ENCODE peak calls at places on chromosomes 13 and 19, in five cellular contexts. D is heart left ventricle, F is body of pancreas, Z is heart right ventricle, G is AG04450. Y is an unnamed sample.
A peak's percentile ranks its signal among the peaks of the same experiment; 100 is the strongest.

GRCh38 chr19:6209233-6209632 is 70.5 kb downstream of the MLLT1 start:
- DNase-seq in D (no peak), F (no peak), Z (no peak), G (no peak), Y (no peak)

GRCh38 chr13:89803839-89804238 is 1543.6 kb upstream of the MIR17HG start:
- DNase-seq in D (no peak), F (no peak), Z (no peak), G (no peak), Y (no peak)

GRCh38 chr13:109933476-109933875 is 147.1 kb upstream of the IRS2 start:
- DNase-seq in D (no peak), F (no peak), Z (no peak), G (no peak), Y (no peak)

GRCh38 chr19:43470288-43470687 is 4.9 kb upstream of the LYPD3 start:
- DNase-seq in D (no peak), F (no peak), Z (no peak), G (peak; percentile 24), Y (no peak)

GRCh38 chr13:45255253-45255987 is 54.6 kb upstream of the KCTD4 start:
- DNase-seq in D (no peak), F (no peak), Z (no peak), G (no peak), Y (no peak)

GRCh38 chr19:18975011-18975410 is 34.0 kb upstream of the HOMER3 start:
- DNase-seq in D (no peak), F (no peak), Z (no peak), G (no peak), Y (no peak)

GRCh38 chr13:36858285-36858684 is 39.3 kb downstream of the RFXAP start:
- DNase-seq in D (no peak), F (no peak), Z (no peak), G (peak; percentile 15), Y (no peak)

GRCh38 chr19:2444251-2445002 is 12.3 kb downstream of the LMNB2 start:
- DNase-seq in D (no peak), F (no peak), Z (no peak), G (no peak), Y (no peak)

GRCh38 chr19:38669532-38669931 is 22.1 kb downstream of the ACTN4 start:
- DNase-seq in D (no peak), F (no peak), Z (no peak), G (no peak), Y (no peak)

GRCh38 chr19:10431943-10432735 is 11.8 kb downstream of the PDE4A start:
- DNase-seq in D (peak; percentile 89), F (peak; percentile 64), Z (peak; percentile 77), G (no peak), Y (peak; percentile 36)

GRCh38 chr19:36151144-36152051 is 849 bp downstream of the COX7A1 start:
- DNase-seq in D (peak; percentile 81), F (peak; percentile 46), Z (peak; percentile 81), G (no peak), Y (no peak)

GRCh38 chr13:25675060-25675459 is 303.3 kb downstream of the ATP8A2 start:
- DNase-seq in D (no peak), F (no peak), Z (no peak), G (no peak), Y (no peak)

GRCh38 chr13:46313441-46314257 is 73.4 kb downstream of the RUBCNL start:
- DNase-seq in D (no peak), F (no peak), Z (no peak), G (no peak), Y (no peak)

GRCh38 chr13:32121316-32121715 is 89.7 kb downstream of the FRY start:
- DNase-seq in D (no peak), F (no peak), Z (no peak), G (no peak), Y (no peak)

GRCh38 chr13:33659894-33660293 is 158.1 kb upstream of the RFC3 start:
- DNase-seq in D (no peak), F (no peak), Z (no peak), G (no peak), Y (no peak)

GRCh38 chr19:40797963-40798222 is 1.1 kb upstream of the EGLN2 start:
- DNase-seq in D (no peak), F (no peak), Z (no peak), G (no peak), Y (no peak)

GRCh38 chr13:103036268-103036667 is 29.9 kb downstream of the SLC10A2 start:
- DNase-seq in D (no peak), F (no peak), Z (no peak), G (no peak), Y (no peak)

GRCh38 chr13:32228330-32229041 is 86.7 kb downstream of the ZAR1L start:
- DNase-seq in D (no peak), F (no peak), Z (no peak), G (peak; percentile 46), Y (peak; percentile 24)

DNA sequence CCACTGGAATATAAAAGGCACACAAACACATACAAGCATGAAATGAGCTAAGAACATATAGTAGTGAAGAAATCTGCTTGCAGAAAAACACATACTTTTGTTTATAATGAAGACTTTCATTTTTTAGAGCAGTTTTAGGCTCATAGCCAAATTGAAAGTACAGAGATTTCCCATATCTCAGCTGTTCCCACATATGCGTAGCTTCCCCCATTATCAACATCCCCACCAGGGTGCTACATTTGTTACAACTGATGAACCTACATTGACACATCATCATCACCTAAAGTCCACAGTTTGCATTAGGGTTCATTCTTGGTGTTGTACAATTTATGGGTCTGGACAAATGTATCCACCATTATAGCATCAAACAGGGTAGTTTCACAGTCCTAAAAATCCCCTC is 249.3 kb downstream of the KCTD12 start:
- DNase-seq in D (no peak), F (no peak), Z (no peak), G (no peak), Y (no peak)
- H3K27ac ChIP-seq in D (no peak overlapping the region), F (no peak overlapping the region), Z (no peak overlapping the region), G (no peak overlapping the region), Y (no peak overlapping the region)

DNA sequence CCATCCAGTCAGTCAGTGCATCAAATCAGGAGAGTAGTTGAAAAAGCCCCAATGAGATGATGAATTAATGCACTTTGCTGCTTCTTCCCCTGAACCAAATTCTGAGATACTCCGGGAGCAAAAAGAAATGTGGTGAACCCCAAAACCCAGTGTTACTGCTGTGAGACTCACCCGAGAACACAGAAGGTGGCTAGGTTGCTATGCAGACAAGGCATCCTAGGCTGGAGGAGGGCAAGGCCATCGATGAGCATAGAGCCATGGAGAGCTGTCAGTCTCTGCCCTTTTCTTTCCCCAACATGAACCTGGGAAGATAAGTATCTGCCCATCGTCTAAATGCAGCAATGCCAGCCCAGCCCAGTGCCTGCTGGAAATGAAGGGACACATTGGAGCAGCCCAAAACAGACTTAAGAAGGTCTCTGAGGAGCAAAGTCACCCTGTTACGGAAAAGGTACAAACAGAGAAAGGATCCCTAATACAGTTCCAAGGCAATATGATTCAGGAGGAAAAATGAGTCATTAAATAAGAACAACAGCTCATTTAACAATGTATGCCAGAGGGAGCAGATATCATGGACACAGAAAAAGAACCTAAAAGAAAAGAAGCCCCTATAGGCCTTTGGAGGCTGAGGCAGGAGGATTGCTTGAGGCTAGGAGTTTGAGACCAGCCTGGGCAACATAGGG is 272.0 kb downstream of the FOXO1 start:
- DNase-seq in D (no peak), F (no peak), Z (no peak), G (no peak), Y (no peak)
- TF ChIP-seq CTCF in D (no peak), F (no peak), Z (no peak), G (no peak), Y (no peak)

DNA sequence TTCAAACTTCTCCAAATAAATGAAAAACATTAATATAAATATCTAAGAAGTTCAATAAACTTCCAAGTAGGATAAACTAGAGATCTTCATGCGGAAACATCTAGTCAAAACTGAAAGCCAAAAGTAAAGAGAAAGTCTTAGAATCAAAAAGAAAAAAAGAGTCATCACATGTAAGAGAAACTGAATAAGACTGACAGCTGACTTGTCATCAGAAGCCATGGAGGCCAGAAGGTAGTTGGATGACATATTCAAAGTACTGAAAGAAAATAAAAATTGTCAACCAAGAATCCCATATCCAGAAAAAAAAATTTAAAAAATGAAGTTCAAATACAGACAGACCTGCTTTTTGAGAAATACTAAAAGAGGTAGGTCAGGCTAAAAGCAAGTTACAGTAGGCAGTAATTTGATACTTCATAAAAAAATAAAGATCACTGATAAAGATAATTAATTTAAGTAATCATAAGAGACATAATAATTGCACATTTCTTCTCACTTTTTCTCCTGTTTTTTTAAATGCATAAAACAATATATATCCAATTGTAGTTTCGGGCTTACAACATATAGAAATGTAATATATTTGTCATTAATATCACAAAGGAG is 327.6 kb upstream of the PCDH9 start:
- DNase-seq in D (no peak), F (no peak), Z (no peak), G (no peak), Y (no peak)
- H3K27ac ChIP-seq in D (no peak overlapping the region), F (no peak overlapping the region), Z (no peak overlapping the region), G (no peak overlapping the region), Y (no peak overlapping the region)

GRCh38 chr19:48636859-48637448 is at the start of gene DBP:
- DNase-seq in D (peak; percentile 75), F (peak; percentile 64), Z (peak; percentile 58), G (no peak), Y (no peak)

GRCh38 chr19:48638831-48639381 is 1.7 kb upstream of the DBP start:
- DNase-seq in D (no peak), F (no peak), Z (peak; percentile 29), G (no peak), Y (no peak)

GRCh38 chr19:48639483-48640375 is 2.5 kb upstream of the DBP start:
- DNase-seq in D (no peak), F (no peak), Z (peak; percentile 26), G (no peak), Y (no peak)

GRCh38 chr19:48637449-48637947 is 319 bp upstream of the DBP start:
- DNase-seq in D (peak; percentile 100), F (peak; percentile 99), Z (peak; percentile 100), G (peak; percentile 99), Y (peak; percentile 100)

DNA sequence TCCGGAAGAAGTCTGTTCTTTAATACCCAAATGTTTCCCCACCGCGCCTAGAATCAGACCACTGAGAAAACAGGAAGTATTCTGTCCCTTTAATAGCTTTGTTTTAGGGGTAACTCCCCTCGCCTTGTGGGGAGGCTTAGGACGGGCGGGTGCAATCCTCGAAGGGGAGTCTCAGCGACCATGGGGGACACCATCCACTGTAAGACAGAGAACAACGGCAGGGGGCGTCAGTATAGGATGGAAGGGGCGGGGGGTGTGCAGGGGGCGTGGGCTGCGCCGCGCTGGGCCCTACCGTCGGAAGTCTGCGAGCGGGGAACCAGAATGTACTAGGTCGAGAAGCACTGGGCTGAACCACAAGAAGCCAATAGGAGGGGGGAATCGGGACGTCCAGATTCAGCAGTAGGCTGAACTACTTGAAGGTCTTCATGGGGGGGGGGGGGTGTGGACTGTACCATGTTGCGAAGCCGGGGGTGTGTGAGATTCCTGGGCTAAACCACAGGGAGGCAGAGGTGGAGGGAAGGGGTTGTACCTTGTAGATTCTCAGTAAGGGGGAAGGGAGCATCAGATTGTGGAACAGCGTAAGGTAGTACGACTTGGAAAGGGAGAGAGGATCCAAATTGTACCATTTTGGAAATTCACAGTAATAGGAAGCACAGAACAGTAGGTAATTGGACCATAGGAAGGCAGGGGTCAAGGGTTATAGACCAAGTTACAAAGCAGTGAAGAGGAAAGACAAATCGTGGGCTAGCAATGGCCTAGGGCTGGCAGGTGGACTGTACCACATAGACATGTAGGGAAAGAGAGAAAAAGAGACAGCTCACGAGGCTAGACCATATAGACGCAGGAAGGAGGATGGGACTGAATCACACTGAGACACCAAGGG is 1.0 kb upstream of the DBP start:
- DNase-seq in D (peak; percentile 83), F (peak; percentile 94), Z (peak; percentile 92), G (peak; percentile 94), Y (peak; percentile 91)
- TF ChIP-seq CTCF in D (no peak), F (no peak), Z (no peak), G (peak; percentile 30), Y (no peak)

Y was measured in WERI-Rb-1.